ENCODE peak calls at places on chromosomes 13 and 19, in ten cellular contexts. One of them, this sample, is unnamed. For H3K27me3, the result is how much of the 10 kb centered on the place peaks cover.

GRCh38 chr13:59279024-59279423 is 884.7 kb downstream of the DIAPH3 start:
- DNase-seq in Peyer's patch: no peak
- DNase-seq in PC-3: no peak
- DNase-seq in left lung: no peak
- DNase-seq in CD8-positive, alpha-beta memory T cell: no peak
- DNase-seq in fibroblast of lung: no peak
- DNase-seq in tibial nerve: no peak
- DNase-seq in MM.1S: no peak
- DNase-seq in cardiac muscle cell: peak
- DNase-seq in stomach: no peak
- DNase-seq in this sample: no peak

GRCh38 chr13:33611016-33611805 is 206.7 kb upstream of the RFC3 start:
- DNase-seq in Peyer's patch: no peak
- DNase-seq in PC-3: no peak
- DNase-seq in left lung: no peak
- DNase-seq in CD8-positive, alpha-beta memory T cell: no peak
- DNase-seq in fibroblast of lung: peak
- DNase-seq in tibial nerve: peak
- DNase-seq in MM.1S: no peak
- DNase-seq in cardiac muscle cell: peak
- DNase-seq in stomach: peak
- DNase-seq in this sample: peak

GRCh38 chr19:1856698-1857603 is 6.4 kb downstream of the KLF16 start:
- DNase-seq in Peyer's patch: peak
- DNase-seq in PC-3: peak
- DNase-seq in left lung: peak
- DNase-seq in CD8-positive, alpha-beta memory T cell: peak
- DNase-seq in fibroblast of lung: peak
- DNase-seq in tibial nerve: peak
- DNase-seq in MM.1S: peak
- DNase-seq in cardiac muscle cell: peak
- DNase-seq in stomach: peak
- DNase-seq in this sample: peak

GRCh38 chr13:35930665-35931631 is 200.2 kb downstream of the DCLK1 start:
- DNase-seq in Peyer's patch: no peak
- DNase-seq in PC-3: no peak
- DNase-seq in left lung: no peak
- DNase-seq in CD8-positive, alpha-beta memory T cell: no peak
- DNase-seq in fibroblast of lung: no peak
- DNase-seq in tibial nerve: no peak
- DNase-seq in MM.1S: peak
- DNase-seq in cardiac muscle cell: no peak
- DNase-seq in stomach: no peak
- DNase-seq in this sample: no peak

GRCh38 chr13:96090240-96091101 is 564 bp downstream of the HS6ST3 start:
- DNase-seq in Peyer's patch: no peak
- DNase-seq in PC-3: no peak
- DNase-seq in left lung: peak
- DNase-seq in CD8-positive, alpha-beta memory T cell: no peak
- DNase-seq in fibroblast of lung: no peak
- DNase-seq in tibial nerve: no peak
- DNase-seq in MM.1S: peak
- DNase-seq in cardiac muscle cell: peak
- DNase-seq in stomach: peak
- DNase-seq in this sample: no peak

GRCh38 chr19:15871570-15871969 is 26.3 kb downstream of the CYP4F2 start:
- DNase-seq in Peyer's patch: no peak
- DNase-seq in PC-3: no peak
- DNase-seq in left lung: no peak
- DNase-seq in CD8-positive, alpha-beta memory T cell: no peak
- DNase-seq in fibroblast of lung: no peak
- DNase-seq in tibial nerve: no peak
- DNase-seq in MM.1S: no peak
- DNase-seq in cardiac muscle cell: no peak
- DNase-seq in stomach: no peak
- DNase-seq in this sample: peak

GRCh38 chr13:38685974-38686571 is 804 bp upstream of the FREM2 start:
- DNase-seq in Peyer's patch: no peak
- DNase-seq in PC-3: peak
- DNase-seq in left lung: peak
- DNase-seq in CD8-positive, alpha-beta memory T cell: no peak
- DNase-seq in fibroblast of lung: peak
- DNase-seq in tibial nerve: no peak
- DNase-seq in MM.1S: peak
- DNase-seq in cardiac muscle cell: peak
- DNase-seq in stomach: no peak
- DNase-seq in this sample: peak

GRCh38 chr19:35249848-35250711 is 1.3 kb downstream of the LSR start:
- DNase-seq in Peyer's patch: peak
- DNase-seq in PC-3: no peak
- DNase-seq in left lung: peak
- DNase-seq in CD8-positive, alpha-beta memory T cell: no peak
- DNase-seq in fibroblast of lung: no peak
- DNase-seq in tibial nerve: no peak
- DNase-seq in MM.1S: no peak
- DNase-seq in cardiac muscle cell: no peak
- DNase-seq in stomach: no peak
- DNase-seq in this sample: no peak

GRCh38 chr13:36345438-36346221 is 564 bp downstream of the SPART start:
- DNase-seq in Peyer's patch: peak
- DNase-seq in PC-3: no peak
- DNase-seq in left lung: peak
- DNase-seq in CD8-positive, alpha-beta memory T cell: no peak
- DNase-seq in fibroblast of lung: peak
- DNase-seq in tibial nerve: peak
- DNase-seq in MM.1S: no peak
- DNase-seq in cardiac muscle cell: peak
- DNase-seq in stomach: peak
- DNase-seq in this sample: peak

GRCh38 chr19:40650749-40651305 is 39.6 kb downstream of the NUMBL start:
- DNase-seq in Peyer's patch: no peak
- DNase-seq in PC-3: no peak
- DNase-seq in left lung: peak
- DNase-seq in CD8-positive, alpha-beta memory T cell: no peak
- DNase-seq in fibroblast of lung: peak
- DNase-seq in tibial nerve: no peak
- DNase-seq in MM.1S: no peak
- DNase-seq in cardiac muscle cell: peak
- DNase-seq in stomach: no peak
- DNase-seq in this sample: no peak

GRCh38 chr19:45863840-45864628 is at the start of gene FOXA3:
- DNase-seq in Peyer's patch: no peak
- DNase-seq in PC-3: peak
- DNase-seq in left lung: peak
- DNase-seq in CD8-positive, alpha-beta memory T cell: peak
- DNase-seq in fibroblast of lung: peak
- DNase-seq in tibial nerve: no peak
- DNase-seq in MM.1S: peak
- DNase-seq in cardiac muscle cell: peak
- DNase-seq in stomach: peak
- DNase-seq in this sample: peak

GRCh38 chr13:76387561-76387960 is 498.6 kb downstream of the KCTD12 start:
- DNase-seq in Peyer's patch: no peak
- DNase-seq in PC-3: no peak
- DNase-seq in left lung: no peak
- DNase-seq in CD8-positive, alpha-beta memory T cell: no peak
- DNase-seq in fibroblast of lung: no peak
- DNase-seq in tibial nerve: no peak
- DNase-seq in MM.1S: no peak
- DNase-seq in cardiac muscle cell: no peak
- DNase-seq in stomach: no peak
- DNase-seq in this sample: no peak

DNA sequence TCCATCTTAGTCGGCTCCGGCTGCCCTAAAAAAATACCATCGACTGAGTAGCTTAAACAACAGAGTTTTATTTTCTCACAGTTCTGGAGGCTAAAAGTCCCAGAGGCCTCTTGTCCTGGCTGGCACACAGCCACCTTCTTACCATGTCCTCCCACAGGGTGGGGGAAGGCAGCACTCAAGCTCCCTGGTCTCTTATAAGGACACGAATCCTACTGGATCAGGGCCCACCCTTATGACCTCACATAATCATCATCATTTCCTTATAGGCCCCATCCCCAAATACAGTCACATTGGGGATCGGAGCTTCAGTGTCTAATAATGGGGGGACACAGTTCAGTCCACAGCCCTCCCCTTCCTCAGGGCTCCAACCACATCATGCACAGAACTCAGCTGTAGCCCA is 2.6 kb upstream of the TUBA3C start:
- DNase-seq in Peyer's patch: no peak
- DNase-seq in PC-3: no peak
- DNase-seq in left lung: no peak
- DNase-seq in CD8-positive, alpha-beta memory T cell: no peak
- DNase-seq in fibroblast of lung: no peak
- DNase-seq in tibial nerve: no peak
- DNase-seq in MM.1S: no peak
- DNase-seq in cardiac muscle cell: no peak
- DNase-seq in stomach: peak
- DNase-seq in this sample: no peak
- H3K27me3 ChIP-seq in Peyer's patch: under half
- H3K27me3 ChIP-seq in PC-3: under half
- H3K27me3 ChIP-seq in left lung: under half
- H3K27me3 ChIP-seq in CD8-positive, alpha-beta memory T cell: under half
- H3K27me3 ChIP-seq in fibroblast of lung: under half
- H3K27me3 ChIP-seq in tibial nerve: under half
- H3K27me3 ChIP-seq in MM.1S: under half
- H3K27me3 ChIP-seq in cardiac muscle cell: under half
- H3K27me3 ChIP-seq in stomach: under half
- H3K27me3 ChIP-seq in this sample: under half

GRCh38 chr13:45004096-45004495 is 14.8 kb downstream of the GPALPP1 start:
- DNase-seq in Peyer's patch: no peak
- DNase-seq in PC-3: no peak
- DNase-seq in left lung: no peak
- DNase-seq in CD8-positive, alpha-beta memory T cell: no peak
- DNase-seq in fibroblast of lung: no peak
- DNase-seq in tibial nerve: no peak
- DNase-seq in MM.1S: no peak
- DNase-seq in cardiac muscle cell: no peak
- DNase-seq in stomach: no peak
- DNase-seq in this sample: no peak

GRCh38 chr13:45007225-45007624 is 17.9 kb downstream of the GPALPP1 start:
- DNase-seq in Peyer's patch: no peak
- DNase-seq in PC-3: no peak
- DNase-seq in left lung: no peak
- DNase-seq in CD8-positive, alpha-beta memory T cell: no peak
- DNase-seq in fibroblast of lung: no peak
- DNase-seq in tibial nerve: no peak
- DNase-seq in MM.1S: no peak
- DNase-seq in cardiac muscle cell: no peak
- DNase-seq in stomach: no peak
- DNase-seq in this sample: no peak

GRCh38 chr13:45007823-45008222 is 18.5 kb downstream of the GPALPP1 start:
- DNase-seq in Peyer's patch: no peak
- DNase-seq in PC-3: no peak
- DNase-seq in left lung: no peak
- DNase-seq in CD8-positive, alpha-beta memory T cell: no peak
- DNase-seq in fibroblast of lung: no peak
- DNase-seq in tibial nerve: no peak
- DNase-seq in MM.1S: no peak
- DNase-seq in cardiac muscle cell: no peak
- DNase-seq in stomach: no peak
- DNase-seq in this sample: no peak

DNA sequence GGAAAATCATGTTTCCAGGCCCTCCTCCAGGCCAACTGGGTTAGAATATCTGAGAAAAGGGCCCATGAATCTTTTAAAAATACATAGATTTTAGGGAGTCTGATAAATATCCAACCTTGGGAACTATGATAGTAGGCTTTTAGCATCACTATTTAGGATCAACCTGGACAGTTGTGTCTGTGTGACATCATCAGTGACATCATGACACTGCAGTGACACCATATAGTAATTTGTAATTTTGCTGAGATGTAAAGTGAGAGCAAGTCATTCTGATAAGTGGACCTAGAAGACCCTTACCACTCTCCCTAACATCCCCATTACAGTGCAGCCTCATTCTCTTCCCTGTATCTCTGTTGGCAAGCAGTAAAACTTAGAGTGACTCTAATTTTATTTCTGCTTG is 14.1 kb downstream of the GPALPP1 start:
- DNase-seq in Peyer's patch: no peak
- DNase-seq in PC-3: no peak
- DNase-seq in left lung: no peak
- DNase-seq in CD8-positive, alpha-beta memory T cell: no peak
- DNase-seq in fibroblast of lung: no peak
- DNase-seq in tibial nerve: no peak
- DNase-seq in MM.1S: no peak
- DNase-seq in cardiac muscle cell: no peak
- DNase-seq in stomach: no peak
- DNase-seq in this sample: no peak
- H3K4me3 ChIP-seq in Peyer's patch: no peak
- H3K4me3 ChIP-seq in PC-3: no peak
- H3K4me3 ChIP-seq in left lung: no peak
- H3K4me3 ChIP-seq in CD8-positive, alpha-beta memory T cell: no peak
- H3K4me3 ChIP-seq in fibroblast of lung: no peak
- H3K4me3 ChIP-seq in tibial nerve: no peak
- H3K4me3 ChIP-seq in MM.1S: no peak
- H3K4me3 ChIP-seq in cardiac muscle cell: no peak
- H3K4me3 ChIP-seq in stomach: no peak
- H3K4me3 ChIP-seq in this sample: no peak

GRCh38 chr19:27971869-27972268 is 1241.1 kb downstream of the UQCRFS1 start:
- DNase-seq in Peyer's patch: no peak
- DNase-seq in PC-3: no peak
- DNase-seq in left lung: no peak
- DNase-seq in CD8-positive, alpha-beta memory T cell: no peak
- DNase-seq in fibroblast of lung: no peak
- DNase-seq in tibial nerve: no peak
- DNase-seq in MM.1S: no peak
- DNase-seq in cardiac muscle cell: no peak
- DNase-seq in stomach: no peak
- DNase-seq in this sample: no peak
- H3K27ac ChIP-seq in Peyer's patch: no peak
- H3K27ac ChIP-seq in PC-3: no peak
- H3K27ac ChIP-seq in left lung: no peak
- H3K27ac ChIP-seq in CD8-positive, alpha-beta memory T cell: no peak
- H3K27ac ChIP-seq in fibroblast of lung: no peak
- H3K27ac ChIP-seq in tibial nerve: no peak
- H3K27ac ChIP-seq in MM.1S: no peak
- H3K27ac ChIP-seq in cardiac muscle cell: no peak
- H3K27ac ChIP-seq in stomach: no peak
- H3K27ac ChIP-seq in this sample: no peak

DNA sequence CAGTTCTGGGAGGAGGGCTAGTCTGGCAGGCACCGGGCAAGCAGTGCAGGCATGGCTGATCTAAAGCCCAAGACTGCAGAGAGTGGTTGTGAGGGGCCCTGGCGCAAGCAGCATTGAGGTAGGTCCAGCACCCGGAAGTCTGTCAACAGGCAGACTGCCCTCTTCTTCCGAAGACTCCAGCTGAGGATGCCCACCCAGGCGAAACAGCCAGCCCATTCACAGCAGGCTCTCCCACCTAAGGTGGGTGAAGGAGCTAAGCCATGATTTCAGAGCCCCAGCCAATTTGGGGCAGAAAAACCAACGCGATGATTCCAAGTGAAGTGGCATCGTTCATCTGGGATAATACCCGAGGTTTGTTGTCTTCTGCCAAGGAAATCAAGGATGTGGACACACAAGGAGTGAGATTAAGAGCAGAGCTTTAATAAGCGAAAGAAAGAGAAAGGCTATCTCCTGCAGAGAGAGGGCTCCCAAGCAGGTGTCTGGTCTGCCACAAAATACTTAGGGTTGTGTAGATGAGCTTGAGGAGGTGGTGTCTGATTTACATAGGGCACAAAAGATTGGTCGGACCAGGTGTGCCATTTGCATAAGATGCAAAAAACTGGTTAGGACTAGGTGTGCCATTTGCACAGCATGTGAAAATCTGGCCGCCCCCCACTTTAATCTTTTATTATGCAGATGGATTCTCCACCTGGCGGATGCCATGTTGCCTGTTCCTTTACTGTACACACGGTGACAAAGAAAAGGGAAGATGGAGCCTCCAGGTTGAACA is 22.6 kb downstream of the FAM124A start:
- DNase-seq in Peyer's patch: no peak
- DNase-seq in PC-3: no peak
- DNase-seq in left lung: peak
- DNase-seq in CD8-positive, alpha-beta memory T cell: no peak
- DNase-seq in fibroblast of lung: no peak
- DNase-seq in tibial nerve: no peak
- DNase-seq in MM.1S: no peak
- DNase-seq in cardiac muscle cell: no peak
- DNase-seq in stomach: no peak
- DNase-seq in this sample: no peak
- H3K27me3 ChIP-seq in Peyer's patch: under half
- H3K27me3 ChIP-seq in PC-3: under half
- H3K27me3 ChIP-seq in left lung: under half
- H3K27me3 ChIP-seq in CD8-positive, alpha-beta memory T cell: under half
- H3K27me3 ChIP-seq in fibroblast of lung: under half
- H3K27me3 ChIP-seq in tibial nerve: under half
- H3K27me3 ChIP-seq in MM.1S: under half
- H3K27me3 ChIP-seq in cardiac muscle cell: under half
- H3K27me3 ChIP-seq in stomach: under half
- H3K27me3 ChIP-seq in this sample: under half

This sample was measured in small intestine.